ENCODE peak calls at places on chromosome X, in four cellular contexts. I, W, M and H are unnamed samples.
A peak's percentile ranks its signal among the peaks of the same experiment; 100 is the strongest.

GRCh38 chrX:130014770-130015169 is 32.3 kb downstream of the BCORL1 start:
- DNase-seq in I (no peak), W (no peak), M (no peak), H (no peak)

GRCh38 chrX:12013220-12013619 is 125.1 kb upstream of the FRMPD4 start:
- DNase-seq in I (peak; percentile 15), W (no peak), M (peak; percentile 54), H (no peak)

GRCh38 chrX:151726751-151727150 is 7.8 kb upstream of the CNGA2 start:
- DNase-seq in I (no peak), W (no peak), M (no peak), H (no peak)

GRCh38 chrX:20284444-20284843 is 17.7 kb upstream of the RPS6KA3 start:
- DNase-seq in I (no peak), W (no peak), M (no peak), H (no peak)

GRCh38 chrX:47264507-47265173 is 31.8 kb downstream of the USP11 start:
- DNase-seq in I (peak; percentile 52), W (no peak), M (peak; percentile 77), H (no peak)

GRCh38 chrX:24424948-24425347 is 40.1 kb upstream of the PDK3 start:
- DNase-seq in I (peak; percentile 62), W (no peak), M (peak; percentile 79), H (no peak)

GRCh38 chrX:69613946-69614345 is 2.0 kb upstream of the EDA start:
- DNase-seq in I (no peak), W (no peak), M (no peak), H (no peak)

GRCh38 chrX:11478036-11478435 is 184.8 kb downstream of the AMELX start:
- DNase-seq in I (no peak), W (no peak), M (peak; percentile 69), H (no peak)

GRCh38 chrX:113473418-113473817 is 632.8 kb upstream of the AMOT start:
- DNase-seq in I (peak; percentile 1), W (no peak), M (peak; percentile 29), H (no peak)

GRCh38 chrX:40158036-40158706 is 60.4 kb upstream of the BCOR start:
- DNase-seq in I (no peak), W (peak; percentile 65), M (no peak), H (no peak)

GRCh38 chrX:27893211-27893610 is 85.4 kb downstream of the MAGEB10 start:
- DNase-seq in I (no peak), W (no peak), M (no peak), H (no peak)

GRCh38 chrX:107562482-107562881 is 65.8 kb upstream of the PRPS1 start:
- DNase-seq in I (peak; percentile 64), W (no peak), M (peak; percentile 77), H (no peak)

GRCh38 chrX:47587906-47588735 is 5.9 kb downstream of the TIMP1 start:
- DNase-seq in I (no peak), W (peak; percentile 47), M (peak; percentile 32), H (no peak)

GRCh38 chrX:25432396-25432795 is 416.6 kb upstream of the ARX start:
- DNase-seq in I (no peak), W (no peak), M (no peak), H (no peak)

GRCh38 chrX:9788908-9789307 is 2.7 kb downstream of the SHROOM2 start:
- DNase-seq in I (peak; percentile 48), W (no peak), M (no peak), H (no peak)

GRCh38 chrX:1239681-1240142 is 27.3 kb upstream of the CRLF2 start:
- DNase-seq in I (no peak), W (no peak), M (no peak), H (peak; percentile 53)

GRCh38 chrX:153499258-153499657 is 4.5 kb downstream of the BGN start:
- DNase-seq in I (no peak), W (no peak), M (no peak), H (no peak)

GRCh38 chrX:153499876-153500275 is 5.1 kb downstream of the BGN start:
- DNase-seq in I (no peak), W (no peak), M (no peak), H (no peak)

GRCh38 chrX:153495903-153496629 is 1.3 kb downstream of the BGN start:
- DNase-seq in I (no peak), W (no peak), M (no peak), H (no peak)

GRCh38 chrX:153500676-153501280 is 6.0 kb downstream of the BGN start:
- DNase-seq in I (no peak), W (no peak), M (no peak), H (no peak)

DNA sequence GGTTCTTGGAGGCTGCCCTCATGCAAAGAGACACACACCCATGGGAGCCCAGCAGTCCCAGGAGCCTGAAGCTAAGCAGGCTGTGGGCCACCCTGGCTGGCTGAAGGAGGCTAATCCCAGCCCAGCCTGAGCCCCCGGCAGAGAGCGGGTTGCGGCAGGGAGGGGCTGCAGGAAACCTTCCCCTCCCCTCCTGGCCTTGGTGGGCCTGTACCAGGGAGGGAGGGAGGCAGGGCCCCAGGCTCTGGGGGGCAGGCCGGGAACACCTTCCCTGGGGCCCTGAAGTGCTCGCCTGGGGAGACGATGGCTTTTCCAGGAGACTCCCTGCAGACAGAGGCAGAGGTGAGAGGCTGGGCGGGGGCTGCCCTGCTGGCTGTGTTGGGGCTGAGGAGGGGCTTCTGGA is 3.7 kb downstream of the BGN start:
- DNase-seq in I (no peak), W (no peak), M (no peak), H (no peak)
- TF ChIP-seq CTCF in I (no peak), W (no peak), M (no peak), H (no peak)

DNA sequence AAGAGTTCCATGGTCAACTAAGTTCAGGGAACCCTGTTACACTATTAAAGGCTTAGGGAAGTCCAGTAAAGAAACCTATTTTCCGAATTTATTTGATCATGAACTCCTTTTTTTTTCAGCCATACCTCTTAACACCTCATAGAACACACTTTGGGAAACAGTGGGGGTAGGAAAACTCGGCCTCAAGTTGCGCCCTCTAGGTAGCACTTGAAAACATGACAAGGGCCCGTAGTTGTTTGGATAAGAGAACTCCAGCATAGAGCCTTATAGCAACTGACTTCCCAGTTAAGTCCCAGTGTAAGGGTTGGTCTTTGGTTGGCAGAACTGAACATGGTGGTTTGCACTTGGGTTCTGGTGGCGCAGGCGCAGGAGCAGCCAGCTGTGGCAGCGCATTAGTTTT is 14.4 kb downstream of the OGT start:
- DNase-seq in I (no peak), W (no peak), M (no peak), H (no peak)
- TF ChIP-seq CTCF in I (no peak), W (no peak), M (no peak), H (no peak)

GRCh38 chrX:30215357-30215843 is at the start of gene MAGEB2:
- DNase-seq in I (no peak), W (no peak), M (no peak), H (no peak)
- TF ChIP-seq CTCF in I (no peak), W (no peak), M (no peak), H (no peak)

DNA sequence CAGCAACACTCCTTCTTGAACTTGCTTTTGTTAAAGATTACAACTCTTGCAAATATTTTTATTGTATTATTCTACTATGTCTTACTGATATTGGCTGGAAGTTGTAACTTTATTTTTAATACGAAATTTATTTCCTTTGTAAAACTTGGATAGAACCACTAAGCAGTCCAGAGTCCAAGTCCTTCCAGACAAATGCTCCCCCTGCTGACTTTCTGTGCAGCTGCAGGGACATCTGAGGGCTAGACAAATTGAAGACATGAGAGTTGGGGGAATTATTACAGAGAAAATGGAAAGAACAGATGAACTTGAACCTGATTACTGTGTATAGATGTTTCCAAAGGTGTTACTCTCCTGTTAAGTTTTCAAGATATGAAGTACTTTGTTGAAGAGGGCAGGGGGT is 238.8 kb downstream of the GRIA3 start:
- DNase-seq in I (peak; percentile 36), W (no peak), M (peak; percentile 59), H (no peak)
- TF ChIP-seq CTCF in I (peak; percentile 60), W (no peak), M (peak; percentile 81), H (no peak)

GRCh38 chrX:49232525-49232924 is 615 bp downstream of the CACNA1F start:
- DNase-seq in I (no peak), W (no peak), M (no peak), H (no peak)

GRCh38 chrX:49231333-49232000 is 1.7 kb downstream of the CACNA1F start:
- DNase-seq in I (no peak), W (no peak), M (no peak), H (no peak)

GRCh38 chrX:49228185-49228584 is 5.0 kb downstream of the CACNA1F start:
- DNase-seq in I (no peak), W (no peak), M (no peak), H (no peak)

GRCh38 chrX:49233176-49233575 is at the start of gene CACNA1F:
- DNase-seq in I (no peak), W (no peak), M (no peak), H (no peak)

GRCh38 chrX:49230500-49231232 is 2.5 kb downstream of the CACNA1F start:
- DNase-seq in I (no peak), W (peak; percentile 68), M (peak; percentile 4), H (peak; percentile 54)
- TF ChIP-seq CTCF in I (peak; percentile 17), W (no peak), M (peak; percentile 8), H (no peak)

GRCh38 chrX:77527233-77528001 is 80.2 kb downstream of the FGF16 start:
- DNase-seq in I (peak; percentile 63), W (no peak), M (peak; percentile 7), H (no peak)
- TF ChIP-seq CTCF in I (no peak), W (no peak), M (no peak), H (no peak)

GRCh38 chrX:2703991-2704369 is 12.9 kb downstream of the CD99 start:
- DNase-seq in I (peak; percentile 62), W (no peak), M (peak; percentile 62), H (no peak)
- TF ChIP-seq CTCF in I (peak; percentile 27), W (no peak), M (peak; percentile 26), H (no peak)

GRCh38 chrX:148958896-148959295 is 458.5 kb downstream of the AFF2 start:
- DNase-seq in I (no peak), W (no peak), M (no peak), H (no peak)
- TF ChIP-seq CTCF in I (no peak), W (no peak), M (no peak), H (no peak)